ENCODE peak calls at places on chromosomes 2 and 18, in four cellular contexts. G is Right ventricle myocardium inferior; L is CD4-positive, alpha-beta memory T cell; V is adipocyte. X is an unnamed sample.

GRCh38 chr18:77905449-77906055 is 655.9 kb downstream of the GALR1 start:
- DNase-seq in G (no peak), L (no peak), V (no peak), X (no peak)

GRCh38 chr18:68399721-68400120 is 315.2 kb downstream of the TMX3 start:
- DNase-seq in G (no peak), L (no peak), V (peak; percentile 30), X (no peak)

GRCh38 chr18:13494879-13495465 is 231.4 kb downstream of the FAM210A start:
- DNase-seq in G (no peak), L (no peak), V (no peak), X (no peak)

GRCh38 chr2:80246449-80247025 is 58.0 kb downstream of the LRRTM1 start:
- DNase-seq in G (no peak), L (no peak), V (no peak), X (no peak)

GRCh38 chr2:112129060-112129459 is 9.1 kb upstream of the FBLN7 start:
- DNase-seq in G (no peak), L (no peak), V (no peak), X (no peak)

GRCh38 chr2:47782557-47783490 is at the start of gene MSH6:
- DNase-seq in G (peak; percentile 94), L (peak; percentile 93), V (peak; percentile 97), X (peak; percentile 88)

GRCh38 chr2:100291152-100291970 is 30.9 kb downstream of the LONRF2 start:
- DNase-seq in G (no peak), L (peak; percentile 54), V (peak; percentile 96), X (peak; percentile 9)

GRCh38 chr2:70258532-70258875 is 567 bp downstream of the PCYOX1 start:
- DNase-seq in G (peak; percentile 90), L (no peak), V (peak; percentile 33), X (no peak)

GRCh38 chr2:15554525-15555218 is 6.5 kb downstream of the NBAS start:
- DNase-seq in G (no peak), L (no peak), V (peak; percentile 70), X (no peak)

GRCh38 chr2:100283724-100284501 is 38.4 kb downstream of the LONRF2 start:
- DNase-seq in G (no peak), L (no peak), V (no peak), X (no peak)

GRCh38 chr2:48965204-48965603 is 189.1 kb downstream of the FSHR start:
- DNase-seq in G (no peak), L (no peak), V (no peak), X (no peak)

GRCh38 chr18:30988440-30988839 is 54.1 kb downstream of the DSC3 start:
- DNase-seq in G (no peak), L (no peak), V (no peak), X (no peak)

GRCh38 chr2:187545238-187545751 is 8.9 kb downstream of the TFPI start:
- DNase-seq in G (no peak), L (no peak), V (peak; percentile 26), X (no peak)

GRCh38 chr2:3116371-3116770 is 261.2 kb downstream of the EIPR1 start:
- DNase-seq in G (no peak), L (no peak), V (no peak), X (no peak)

GRCh38 chr18:69257861-69258458 is 142.7 kb upstream of the DOK6 start:
- DNase-seq in G (no peak), L (no peak), V (peak; percentile 92), X (no peak)

GRCh38 chr18:50284226-50284885 is 3.0 kb upstream of the MBD1 start:
- DNase-seq in G (peak; percentile 67), L (no peak), V (no peak), X (no peak)

GRCh38 chr2:164430166-164430783 is 191.0 kb downstream of the GRB14 start:
- DNase-seq in G (no peak), L (no peak), V (peak; percentile 83), X (no peak)

GRCh38 chr18:64203295-64203694 is 54.4 kb upstream of the LINC00305 start:
- DNase-seq in G (no peak), L (no peak), V (no peak), X (no peak)

X was measured in T-cell.